ENCODE peak calls at places on chromosome 14, in four cellular contexts. Y is endothelial cell, Z is neural crest cell, E is BJ. R is an unnamed sample.

GRCh38 chr14:90483551-90483950 is 86.7 kb downstream of the CALM1 start:
- DNase-seq in Y (no peak), Z (no peak), E (no peak), R (peak)

GRCh38 chr14:28746247-28746646 is 20.3 kb upstream of the FOXG1 start:
- DNase-seq in Y (no peak), Z (no peak), E (no peak), R (no peak)

GRCh38 chr14:85471744-85472143 is 58.2 kb upstream of the FLRT2 start:
- DNase-seq in Y (no peak), Z (peak), E (peak), R (no peak)

GRCh38 chr14:64089920-64090319 is 204.3 kb downstream of the ESR2 start:
- DNase-seq in Y (no peak), Z (no peak), E (no peak), R (no peak)

GRCh38 chr14:69358233-69358963 is 39.7 kb downstream of the ERH start:
- DNase-seq in Y (no peak), Z (no peak), E (no peak), R (no peak)

GRCh38 chr14:93009471-93010117 is 86.6 kb downstream of the CHGA start:
- DNase-seq in Y (no peak), Z (peak), E (no peak), R (no peak)

GRCh38 chr14:105294142-105294597 is 6.6 kb downstream of the BRF1 start:
- DNase-seq in Y (no peak), Z (no peak), E (no peak), R (no peak)

GRCh38 chr14:31270196-31270772 is 62.7 kb upstream of the HECTD1 start:
- DNase-seq in Y (no peak), Z (no peak), E (no peak), R (no peak)

GRCh38 chr14:65927871-65928270 is 515.3 kb downstream of the FUT8 start:
- DNase-seq in Y (no peak), Z (no peak), E (no peak), R (no peak)

GRCh38 chr14:69685217-69685616 is 73.8 kb downstream of the SUSD6 start:
- DNase-seq in Y (no peak), Z (no peak), E (no peak), R (no peak)

GRCh38 chr14:86942939-86943338 is 1050.0 kb downstream of the GALC start:
- DNase-seq in Y (no peak), Z (no peak), E (no peak), R (no peak)

GRCh38 chr14:56585461-56586084 is 6.0 kb downstream of the TMEM260 start:
- DNase-seq in Y (no peak), Z (no peak), E (no peak), R (no peak)

GRCh38 chr14:37013116-37013515 is 159.3 kb downstream of the SLC25A21 start:
- DNase-seq in Y (no peak), Z (no peak), E (no peak), R (no peak)

GRCh38 chr14:35818346-35819115 is 7.6 kb upstream of the BRMS1L start:
- DNase-seq in Y (peak), Z (peak), E (no peak), R (no peak)

GRCh38 chr14:106848330-106849121 is 1322.1 kb downstream of the TMEM121 start:
- DNase-seq in Y (no peak), Z (no peak), E (no peak), R (no peak)

GRCh38 chr14:55133416-55133815 is 4.4 kb downstream of the LGALS3 start:
- DNase-seq in Y (no peak), Z (no peak), E (no peak), R (no peak)

GRCh38 chr14:71322660-71323250 is 415.5 kb downstream of the PCNX1 start:
- DNase-seq in Y (no peak), Z (no peak), E (no peak), R (no peak)

GRCh38 chr14:103629503-103630121 is 601 bp downstream of the KLC1 start:
- DNase-seq in Y (peak), Z (peak), E (no peak), R (no peak)

GRCh38 chr14:104870368-104871144 is 5.5 kb downstream of the CEP170B start:
- DNase-seq in Y (peak), Z (no peak), E (no peak), R (no peak)

GRCh38 chr14:51211149-51211548 is 28.9 kb upstream of the TMX1 start:
- DNase-seq in Y (no peak), Z (no peak), E (no peak), R (no peak)

GRCh38 chr14:44736326-44736725 is 225.4 kb downstream of the KLHL28 start:
- DNase-seq in Y (no peak), Z (no peak), E (no peak), R (no peak)

GRCh38 chr14:93582516-93582915 is 151.8 kb downstream of the UNC79 start:
- DNase-seq in Y (no peak), Z (no peak), E (no peak), R (no peak)

GRCh38 chr14:74402264-74403251 is 23.5 kb downstream of the SYNDIG1L start:
- DNase-seq in Y (no peak), Z (no peak), E (no peak), R (no peak)

GRCh38 chr14:74400328-74400727 is 25.7 kb downstream of the SYNDIG1L start:
- DNase-seq in Y (peak), Z (no peak), E (no peak), R (no peak)

GRCh38 chr14:74403619-74404417 is 22.2 kb downstream of the SYNDIG1L start:
- DNase-seq in Y (no peak), Z (no peak), E (no peak), R (no peak)

GRCh38 chr14:74400919-74401503 is 25.0 kb downstream of the SYNDIG1L start:
- DNase-seq in Y (no peak), Z (no peak), E (no peak), R (no peak)

GRCh38 chr14:74401504-74402241 is 24.3 kb downstream of the SYNDIG1L start:
- DNase-seq in Y (peak), Z (peak), E (no peak), R (no peak)
- TF ChIP-seq CTCF in Y (no peak), Z (no peak), E (no peak), R (no peak)

DNA sequence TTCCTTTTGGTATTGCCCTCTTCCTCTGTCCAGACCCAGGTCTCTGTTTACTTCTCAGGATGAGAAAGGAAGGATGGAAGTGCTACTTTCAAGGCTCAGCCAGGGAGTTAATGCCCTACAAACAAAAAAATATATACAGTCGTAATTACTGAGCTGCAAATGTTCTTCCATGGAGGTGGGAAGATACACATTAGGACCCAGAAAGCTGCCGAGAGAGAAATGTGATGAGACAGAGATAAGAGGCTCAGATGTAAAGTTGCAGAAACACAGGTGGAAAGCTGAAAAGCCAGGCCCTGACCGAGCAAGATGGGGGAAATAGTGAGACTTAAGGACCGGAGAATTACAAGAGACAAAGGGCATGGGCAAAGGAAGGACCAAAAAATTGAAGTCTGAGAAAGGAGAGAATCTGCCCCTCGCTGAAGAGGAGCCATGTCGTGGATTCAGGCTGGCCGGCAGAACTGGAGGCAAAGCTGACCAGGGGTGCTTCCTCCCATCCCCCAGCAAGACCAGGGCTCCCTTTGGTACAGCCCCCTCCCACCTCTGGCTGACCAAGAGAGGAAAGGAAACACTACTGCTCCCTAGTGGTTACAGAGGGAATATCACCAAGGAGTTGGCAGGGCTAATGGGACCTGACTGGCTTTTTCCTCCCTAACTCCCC is 12.2 kb downstream of the ZFHX2 start:
- DNase-seq in Y (peak), Z (peak), E (no peak), R (no peak)
- TF ChIP-seq CTCF in Y (peak), Z (peak), E (peak), R (peak)

GRCh38 chr14:101808894-101809670 is 47.6 kb downstream of the PPP2R5C start:
- DNase-seq in Y (no peak), Z (no peak), E (no peak), R (no peak)

GRCh38 chr14:101810897-101811620 is 49.5 kb downstream of the PPP2R5C start:
- DNase-seq in Y (no peak), Z (no peak), E (no peak), R (no peak)

GRCh38 chr14:101809671-101810514 is 48.4 kb downstream of the PPP2R5C start:
- DNase-seq in Y (peak), Z (peak), E (peak), R (no peak)

GRCh38 chr14:101812071-101812470 is 50.6 kb downstream of the PPP2R5C start:
- DNase-seq in Y (no peak), Z (no peak), E (no peak), R (no peak)

DNA sequence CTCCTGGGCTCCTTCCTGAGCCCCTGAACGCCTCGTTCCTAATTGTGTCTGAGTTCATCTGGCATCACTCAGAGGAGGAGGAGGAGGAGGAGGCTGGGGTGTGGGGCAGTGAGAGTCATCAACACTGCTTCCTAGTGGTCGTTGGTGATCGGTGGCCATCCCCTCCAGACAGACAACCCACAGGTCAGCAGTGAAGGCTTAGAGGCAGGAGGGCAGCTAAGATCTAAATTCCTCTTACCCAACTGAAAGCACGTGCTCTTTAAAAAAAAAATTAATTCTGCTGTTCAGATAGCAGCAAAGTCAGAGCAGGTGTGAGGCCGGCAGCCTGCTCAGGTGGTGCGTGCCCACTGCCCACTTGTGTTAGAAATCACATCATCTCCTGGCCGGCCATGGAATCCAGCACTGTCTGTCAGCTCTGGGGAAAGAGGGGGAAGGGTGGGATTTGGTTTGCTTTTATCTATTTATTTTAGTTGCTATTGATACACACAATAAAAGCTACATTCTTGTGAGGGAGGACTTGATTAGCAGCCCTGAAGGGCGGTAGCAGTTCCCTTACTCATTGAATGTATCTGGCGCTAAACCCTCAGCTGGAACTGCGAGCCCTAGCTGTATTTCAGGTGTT is 46.6 kb downstream of the PPP2R5C start:
- DNase-seq in Y (peak), Z (peak), E (no peak), R (no peak)
- TF ChIP-seq CTCF in Y (no peak), Z (no peak), E (no peak), R (no peak)

DNA sequence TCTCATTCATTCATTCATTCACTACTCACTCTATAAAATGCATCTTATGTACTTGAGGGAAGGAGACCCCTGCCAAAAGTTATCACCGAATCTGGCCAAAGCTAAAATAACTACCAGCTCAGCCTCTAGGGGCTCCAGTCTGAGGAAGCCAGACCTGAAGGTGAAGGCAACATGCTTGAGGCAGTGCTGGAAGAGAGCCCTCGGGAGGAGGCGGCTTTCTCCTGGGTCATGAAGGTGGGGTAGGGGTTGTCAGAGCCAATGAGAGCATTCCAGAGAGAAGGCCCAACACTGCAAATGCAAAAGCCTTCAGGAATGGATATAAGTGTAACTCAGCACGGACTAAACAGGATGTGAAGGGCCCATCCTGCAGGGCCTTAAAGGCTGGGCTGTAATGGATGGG is 62.4 kb downstream of the GSC start:
- DNase-seq in Y (no peak), Z (no peak), E (no peak), R (no peak)
- TF ChIP-seq CTCF in Y (no peak), Z (no peak), E (no peak), R (peak)

DNA sequence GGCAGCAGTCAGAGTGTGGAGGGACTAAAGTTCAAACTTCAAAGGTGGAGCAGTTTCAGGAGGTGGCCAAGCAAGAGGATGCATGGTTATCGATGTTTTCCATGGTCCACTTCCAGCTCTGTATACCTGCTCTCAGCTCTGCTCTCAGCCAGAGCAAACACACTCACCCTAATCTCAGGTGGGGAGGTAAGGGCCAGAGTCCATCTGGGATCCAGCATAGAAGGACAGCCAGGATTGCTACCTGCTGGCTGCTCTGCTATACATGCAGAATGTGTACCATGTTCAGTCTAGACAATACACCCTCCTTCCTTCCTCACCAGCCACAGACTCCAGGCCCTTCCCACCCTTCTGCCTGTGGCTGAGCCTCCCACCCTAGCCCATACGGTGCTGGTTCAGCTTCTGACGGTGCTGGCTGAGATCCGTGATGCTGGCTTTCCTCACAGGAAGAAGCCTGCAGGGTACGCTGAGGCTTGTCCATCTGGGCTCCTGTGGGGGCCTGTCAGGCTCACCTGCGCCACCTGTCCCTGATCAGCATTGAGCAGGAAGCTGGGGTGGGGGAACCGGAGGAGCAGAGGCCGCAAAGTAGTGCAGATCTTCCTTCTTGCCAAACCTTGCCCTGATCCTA is 2.4 kb downstream of the CBLN3 start:
- DNase-seq in Y (no peak), Z (no peak), E (no peak), R (no peak)
- TF ChIP-seq CTCF in Y (no peak), Z (no peak), E (no peak), R (no peak)

DNA sequence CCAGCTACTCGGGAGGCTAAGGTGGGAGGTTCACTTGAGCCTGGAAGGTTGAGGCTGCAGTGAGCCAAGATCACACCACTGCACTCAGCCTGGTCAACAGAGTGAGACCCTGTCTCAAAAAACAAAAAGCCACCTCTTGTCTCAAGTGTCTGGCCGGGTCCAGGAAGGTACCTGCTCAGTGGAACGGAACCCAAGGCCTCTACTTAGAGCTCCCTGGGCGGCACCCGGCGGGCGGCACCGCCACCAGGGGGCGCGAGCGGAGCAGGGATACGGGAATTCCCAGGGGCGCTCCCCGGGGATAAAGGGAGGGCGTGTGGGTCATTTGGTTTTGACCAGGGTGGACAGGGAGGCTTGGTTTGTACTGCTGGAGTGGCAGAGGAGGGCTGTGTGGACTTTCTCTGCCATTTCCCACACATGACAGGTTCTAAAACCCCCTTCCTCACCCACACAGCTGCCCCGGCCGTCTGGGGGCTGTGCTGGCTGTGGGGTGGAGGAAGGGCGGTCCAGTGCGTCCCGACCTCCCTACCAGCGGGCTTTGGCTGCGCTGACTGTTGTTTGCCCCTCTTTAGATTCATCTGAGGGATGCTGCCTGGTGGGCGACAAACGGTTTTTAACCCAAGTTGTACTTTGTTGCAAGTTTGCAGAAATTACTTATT is 91.4 kb downstream of the SETD3 start:
- DNase-seq in Y (peak), Z (peak), E (no peak), R (no peak)
- TF ChIP-seq CTCF in Y (peak), Z (peak), E (peak), R (peak)

DNA sequence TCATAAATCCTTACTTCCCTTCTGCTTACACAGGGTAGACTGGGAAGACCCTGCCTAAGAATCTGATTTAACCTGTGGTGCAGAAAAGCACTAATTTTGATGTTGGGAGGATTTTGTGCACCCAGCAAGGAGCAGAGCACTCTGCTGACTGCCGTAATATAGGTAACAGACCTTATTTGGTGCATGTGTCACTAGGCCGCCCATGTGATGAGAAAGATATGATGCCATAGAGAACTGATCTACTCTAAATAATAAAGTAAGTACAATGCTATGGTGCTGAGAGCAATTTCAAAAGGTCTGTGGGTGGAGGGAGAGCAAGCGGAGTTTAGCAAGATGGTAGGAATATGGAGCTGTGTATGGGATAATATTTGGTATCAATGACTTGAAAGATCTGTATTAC is 1663.6 kb upstream of the SEL1L start:
- DNase-seq in Y (no peak), Z (no peak), E (no peak), R (no peak)
- TF ChIP-seq CTCF in Y (no peak), Z (no peak), E (no peak), R (no peak)

R was measured in chondrocyte.